ENCODE peak calls at places on chromosomes 12 and 14, in ten cellular contexts. R, Y, W, P, N, F, G, O, T and I are unnamed samples.
A peak's percentile ranks its signal among the peaks of the same experiment; 100 is the strongest.

GRCh38 chr12:11743333-11743732 is 93.9 kb downstream of the ETV6 start:
- DNase-seq in P (no peak), R (no peak), N (no peak), O (no peak), Y (no peak), W (no peak), F (no peak), G (no peak), T (no peak), I (no peak)

GRCh38 chr14:98501335-98501734 is 770.7 kb downstream of the BCL11B start:
- DNase-seq in W (no peak), O (no peak), R (no peak), G (no peak), T (no peak), N (no peak), F (no peak), P (no peak), Y (peak; percentile 55), I (no peak)

GRCh38 chr14:77212933-77213656 is 31.5 kb downstream of the TMEM63C start:
- DNase-seq in N (no peak), F (no peak), G (peak; percentile 74), T (peak; percentile 8), P (peak; percentile 64), R (no peak), O (peak; percentile 22), Y (peak; percentile 91), W (peak; percentile 67), I (peak; percentile 31)

GRCh38 chr12:52193991-52194390 is 2.2 kb upstream of the KRT80 start:
- DNase-seq in O (no peak), N (no peak), T (no peak), W (no peak), P (no peak), R (no peak), G (no peak), F (peak; percentile 28), Y (peak; percentile 91), I (no peak)

GRCh38 chr14:91882776-91883175 is 15.4 kb upstream of the TC2N start:
- DNase-seq in Y (no peak), W (no peak), T (no peak), G (no peak), P (no peak), F (no peak), R (no peak), N (no peak), O (no peak), I (no peak)

GRCh38 chr12:84842406-84843013 is 70.1 kb downstream of the SLC6A15 start:
- DNase-seq in R (no peak), F (no peak), T (peak; percentile 62), O (peak; percentile 24), W (peak; percentile 53), G (peak; percentile 65), N (no peak), Y (no peak), P (no peak), I (no peak)

GRCh38 chr12:46404225-46404631 is 31.7 kb upstream of the SLC38A2 start:
- DNase-seq in P (no peak), R (no peak), O (no peak), T (peak; percentile 80), F (no peak), W (no peak), Y (no peak), G (no peak), N (no peak), I (no peak)

GRCh38 chr14:30651934-30652333 is 29.8 kb downstream of the SCFD1 start:
- DNase-seq in N (no peak), T (no peak), W (no peak), G (no peak), R (no peak), P (no peak), F (no peak), O (no peak), Y (no peak), I (no peak)

GRCh38 chr14:20757963-20758362 is 10.2 kb upstream of the EDDM3B start:
- DNase-seq in F (peak; percentile 24), O (peak; percentile 11), N (no peak), W (no peak), R (no peak), T (no peak), P (no peak), G (no peak), Y (no peak), I (peak; percentile 6)

GRCh38 chr14:96215845-96216244 is 11.2 kb downstream of the BDKRB2 start:
- DNase-seq in T (no peak), W (no peak), P (no peak), R (no peak), Y (no peak), N (no peak), F (no peak), O (no peak), G (no peak), I (no peak)

GRCh38 chr12:58537278-58537677 is 383.0 kb downstream of the LRIG3 start:
- DNase-seq in O (no peak), W (no peak), N (no peak), F (no peak), R (no peak), T (peak; percentile 81), Y (peak; percentile 75), G (no peak), P (no peak), I (no peak)